ENCODE peak calls at places on chromosomes 11 and 22, in seven cellular contexts. O, K, J, B, T, H and Z are unnamed samples.

GRCh38 chr11:86999859-87000753 is 37.6 kb upstream of the TMEM135 start:
- DNase-seq in H (peak; percentile 59), O (peak; percentile 18), J (no peak), T (no peak), K (no peak), B (peak; percentile 83), Z (no peak)

GRCh38 chr22:37752189-37753061 is 55.3 kb upstream of the GCAT start:
- DNase-seq in T (peak; percentile 58), O (peak; percentile 93), B (peak; percentile 73), H (peak; percentile 93), J (peak; percentile 98), K (peak; percentile 93), Z (peak; percentile 47)

GRCh38 chr11:114180301-114181055 is 115.7 kb upstream of the NNMT start:
- DNase-seq in H (peak; percentile 77), T (no peak), K (peak; percentile 76), O (no peak), B (peak; percentile 83), J (no peak), Z (no peak)

GRCh38 chr22:41429232-41429945 is 17.2 kb downstream of the TOB2 start:
- DNase-seq in O (peak; percentile 35), B (no peak), J (no peak), K (no peak), H (no peak), T (no peak), Z (no peak)

GRCh38 chr22:35959121-35959800 is 69.4 kb downstream of the RBFOX2 start:
- DNase-seq in B (no peak), H (no peak), O (no peak), J (no peak), K (no peak), T (no peak), Z (no peak)

GRCh38 chr11:10823152-10823579 is 14.4 kb upstream of the EIF4G2 start:
- DNase-seq in J (no peak), H (no peak), K (no peak), B (no peak), T (no peak), O (no peak), Z (no peak)

GRCh38 chr22:41447435-41448188 is 1.0 kb upstream of the TOB2 start:
- DNase-seq in B (peak; percentile 90), H (peak; percentile 74), T (no peak), K (peak; percentile 71), O (peak; percentile 71), J (peak; percentile 73), Z (no peak)

GRCh38 chr11:40302669-40303068 is 1156.8 kb downstream of the LRRC4C start:
- DNase-seq in K (no peak), T (no peak), O (no peak), H (no peak), J (peak; percentile 26), B (no peak), Z (no peak)

GRCh38 chr11:69477111-69477510 is 4.4 kb upstream of the LINC01488 start:
- DNase-seq in O (no peak), J (no peak), B (no peak), H (no peak), K (no peak), T (no peak), Z (no peak)

GRCh38 chr22:38097557-38098409 is 12.7 kb downstream of the BAIAP2L2 start:
- DNase-seq in K (no peak), B (peak; percentile 95), J (no peak), O (no peak), H (no peak), T (no peak), Z (no peak)

GRCh38 chr22:46068908-46069481 is 81.3 kb upstream of the PPARA start:
- DNase-seq in O (peak; percentile 44), J (peak; percentile 96), B (no peak), T (no peak), K (no peak), H (peak; percentile 26), Z (no peak)

GRCh38 chr22:26892401-26893033 is 235.1 kb downstream of the MIAT start:
- DNase-seq in J (peak; percentile 56), H (peak; percentile 49), B (peak; percentile 44), O (peak; percentile 93), K (peak; percentile 58), T (no peak), Z (no peak)

GRCh38 chr11:34162507-34162848 is 57.0 kb downstream of the NAT10 start:
- DNase-seq in J (no peak), K (no peak), O (no peak), H (no peak), T (no peak), B (no peak), Z (no peak)

DNA sequence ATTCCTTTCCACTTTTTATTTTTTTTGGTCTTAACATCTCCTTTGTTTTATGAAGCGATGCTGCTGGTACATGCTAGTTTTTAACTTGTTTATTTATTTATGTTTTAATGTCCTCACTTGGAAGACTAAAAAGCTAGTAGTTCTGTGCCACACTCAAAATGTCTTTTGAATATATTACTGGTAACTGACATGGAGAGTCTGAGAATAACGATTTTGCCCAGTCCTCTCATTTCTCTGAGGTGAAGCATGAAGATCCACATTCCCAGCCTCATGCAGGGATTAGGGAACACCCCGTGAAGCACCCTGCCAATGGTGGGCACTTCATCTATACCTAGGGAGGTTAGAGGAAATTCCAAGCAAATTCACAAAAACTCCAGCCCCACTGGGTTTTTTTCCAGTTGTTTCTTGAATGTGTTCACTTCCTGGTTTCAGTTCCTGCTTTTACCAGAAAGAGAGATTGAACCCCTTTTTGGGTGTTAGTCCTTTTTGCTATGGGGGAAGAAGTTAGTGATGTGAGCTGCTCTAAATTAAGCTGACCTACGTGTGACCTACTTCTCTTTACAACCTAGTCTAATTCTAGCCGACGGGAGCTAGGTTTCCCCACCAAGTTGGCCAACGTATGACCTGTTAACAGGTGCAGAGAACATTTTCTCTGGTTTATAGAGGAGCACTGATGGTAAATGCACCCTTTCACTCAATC is 106.1 kb downstream of the SLC1A2 start:
- DNase-seq in H (no peak), O (no peak), B (no peak), K (no peak), J (no peak), T (no peak), Z (no peak)
- H3K27ac ChIP-seq in H (no peak overlapping the region), O (no peak overlapping the region), B (no peak overlapping the region), K (no peak overlapping the region), J (no peak overlapping the region), T (no peak overlapping the region), Z (no peak overlapping the region)

GRCh38 chr11:130391692-130392091 is 36.7 kb downstream of the ADAMTS8 start:
- DNase-seq in J (no peak), H (no peak), T (no peak), O (no peak), B (no peak), K (no peak), Z (no peak)

GRCh38 chr11:130383363-130384168 is 44.8 kb downstream of the ADAMTS8 start:
- DNase-seq in H (no peak), J (peak; percentile 94), K (no peak), T (no peak), O (peak; percentile 92), B (peak; percentile 86), Z (peak; percentile 97)

GRCh38 chr11:130390071-130390758 is 38.2 kb downstream of the ADAMTS8 start:
- DNase-seq in T (peak; percentile 54), B (no peak), O (no peak), K (peak; percentile 64), H (peak; percentile 40), J (peak; percentile 78), Z (peak; percentile 97)

GRCh38 chr11:130389315-130389935 is 39.0 kb downstream of the ADAMTS8 start:
- DNase-seq in J (peak; percentile 23), K (no peak), H (no peak), O (no peak), T (no peak), B (no peak), Z (no peak)

DNA sequence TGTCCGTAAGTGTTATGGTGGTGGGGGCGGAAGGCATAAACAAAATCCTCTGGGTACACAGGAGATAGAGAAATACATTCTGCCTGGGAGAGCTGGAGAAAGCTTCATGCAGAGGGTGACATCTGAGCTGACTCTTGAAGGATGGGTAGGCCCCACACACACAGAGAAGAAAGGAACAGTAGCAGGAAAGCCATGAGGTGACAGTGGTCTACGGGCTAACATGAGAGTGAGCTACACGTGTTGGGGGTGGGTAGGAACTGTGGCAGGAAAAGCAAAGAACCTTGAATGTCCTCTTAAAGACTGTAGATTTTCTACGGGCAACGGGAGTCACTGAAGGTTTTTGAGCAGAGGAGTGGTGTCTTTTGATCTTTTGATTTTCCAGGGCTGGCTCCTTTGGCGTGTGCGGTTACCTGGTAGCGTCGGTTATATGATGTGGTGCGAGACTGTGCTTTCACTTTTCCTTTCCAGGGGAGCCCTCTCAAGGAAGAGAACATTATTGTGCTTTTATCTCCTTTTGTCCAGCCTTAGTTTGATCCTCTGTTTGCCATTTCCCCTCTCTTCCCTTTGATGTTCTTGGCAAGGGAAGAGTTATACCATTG is 39.7 kb downstream of the ADAMTS8 start:
- DNase-seq in K (no peak), O (no peak), H (no peak), B (no peak), J (no peak), T (no peak), Z (no peak)
- H3K27me3 ChIP-seq in K (no peaks in the 10 kb centered on the region), O (no peaks in the 10 kb centered on the region), H (no peaks in the 10 kb centered on the region), B (no peaks in the 10 kb centered on the region), J (no peaks in the 10 kb centered on the region), T (no peaks in the 10 kb centered on the region), Z (peaks cover 11% of the 10 kb centered on the region)

DNA sequence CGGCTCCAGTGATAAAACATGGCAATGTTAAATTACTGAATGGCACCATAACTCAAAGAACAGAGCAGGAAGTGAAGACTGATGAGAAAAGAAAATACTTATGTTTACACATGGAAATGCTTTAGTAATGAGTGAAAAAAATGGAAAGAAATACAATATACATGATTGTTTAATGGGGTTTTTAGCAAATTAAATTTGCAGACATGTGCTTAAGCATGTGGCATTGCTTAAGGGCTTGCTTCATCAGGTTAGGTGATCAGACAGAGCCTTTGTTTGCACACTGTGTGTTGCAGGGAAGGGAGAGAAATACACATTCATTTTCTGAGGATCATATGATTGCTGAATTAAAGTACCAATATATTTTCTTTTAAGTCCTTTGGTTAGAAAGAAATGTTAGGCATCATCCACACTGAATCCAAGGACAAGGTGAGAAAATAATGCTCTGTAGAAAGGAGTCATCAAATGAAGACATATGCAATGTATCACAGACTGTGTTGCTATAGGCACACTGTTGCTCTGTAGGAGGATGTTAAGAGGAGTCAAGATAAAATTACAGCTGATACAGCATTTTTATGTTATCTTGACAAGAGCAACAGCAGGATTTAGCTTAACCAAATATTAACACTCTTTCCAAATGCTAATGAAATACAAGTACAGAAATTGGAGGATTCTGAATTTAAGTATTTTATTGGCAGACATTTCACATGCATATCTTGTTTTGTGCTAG is 23.4 kb upstream of the ARHGAP20 start:
- DNase-seq in H (no peak), J (no peak), O (no peak), T (no peak), K (no peak), B (no peak), Z (no peak)
- H3K27ac ChIP-seq in H (no peak overlapping the region), J (no peak overlapping the region), O (no peak overlapping the region), T (no peak overlapping the region), K (no peak overlapping the region), B (no peak overlapping the region), Z (no peak overlapping the region)

DNA sequence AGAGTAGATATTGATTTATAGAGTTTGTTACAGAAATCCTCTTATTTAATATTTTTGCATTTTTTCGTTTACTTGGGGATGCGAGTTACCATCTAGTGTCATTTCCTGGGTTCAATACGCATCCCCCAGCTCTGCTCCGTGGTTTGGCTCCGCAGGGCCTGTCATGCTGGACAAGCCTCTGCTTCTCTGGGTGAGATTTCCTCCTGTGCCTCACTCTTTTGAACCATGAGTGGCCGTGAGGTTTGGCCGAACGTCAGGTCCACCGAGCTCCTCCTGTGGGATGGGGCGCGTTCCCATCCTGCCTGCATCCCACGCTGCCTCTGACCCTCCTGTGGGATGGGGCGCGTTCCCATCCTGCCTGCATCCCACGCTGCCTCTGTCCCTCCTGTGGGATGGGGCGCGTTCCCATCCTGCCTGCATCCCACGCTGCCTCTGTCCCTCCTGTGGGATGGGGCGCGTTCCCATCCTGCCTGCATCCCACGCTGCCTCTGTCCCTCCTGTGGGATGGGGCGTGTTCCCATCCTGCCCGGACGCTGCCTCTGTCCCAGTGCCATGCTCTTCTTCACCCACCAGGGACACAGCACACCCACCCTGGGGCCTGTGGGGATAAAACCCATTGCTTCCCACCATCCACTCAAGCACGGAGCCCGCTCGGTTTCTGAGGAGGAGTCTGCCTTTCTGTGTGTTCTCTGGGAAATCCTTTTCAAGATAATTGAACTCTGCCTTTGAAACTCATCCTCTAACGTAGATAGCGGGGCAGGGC is 506.8 kb downstream of the BRD1 start:
- DNase-seq in O (no peak), B (peak; percentile 12), H (peak; percentile 17), T (no peak), J (no peak), K (no peak), Z (no peak)
- H3K27me3 ChIP-seq in O (peaks cover 22% of the 10 kb centered on the region), B (no peaks in the 10 kb centered on the region), H (no peaks in the 10 kb centered on the region), T (peaks cover 16% of the 10 kb centered on the region), J (no peaks in the 10 kb centered on the region), K (no peaks in the 10 kb centered on the region), Z (no peaks in the 10 kb centered on the region)